ENCODE peak calls at places on chromosomes 6 and 20, in five cellular contexts. C, M, Y, R and O are unnamed samples.

GRCh38 chr20:41734506-41734945 is 116.3 kb upstream of the CHD6 start:
- DNase-seq in C (no peak), M (peak), Y (peak), R (peak), O (peak)

GRCh38 chr6:45974596-45974995 is 41.1 kb downstream of the CLIC5 start:
- DNase-seq in C (no peak), M (no peak), Y (no peak), R (no peak), O (no peak)

GRCh38 chr6:155186052-155186658 is 77.7 kb upstream of the CLDN20 start:
- DNase-seq in C (no peak), M (no peak), Y (no peak), R (no peak), O (peak)

GRCh38 chr6:45256697-45257695 is 71.1 kb upstream of the RUNX2 start:
- DNase-seq in C (no peak), M (no peak), Y (no peak), R (no peak), O (no peak)

GRCh38 chr20:2631228-2631627 is 21.2 kb upstream of the NOP56 start:
- DNase-seq in C (no peak), M (no peak), Y (no peak), R (no peak), O (peak)

GRCh38 chr6:3748208-3748701 is 3.3 kb downstream of the PXDC1 start:
- DNase-seq in C (peak), M (peak), Y (no peak), R (no peak), O (peak)

GRCh38 chr6:123967900-123968299 is 164.2 kb downstream of the NKAIN2 start:
- DNase-seq in C (no peak), M (no peak), Y (no peak), R (no peak), O (no peak)

GRCh38 chr20:53609501-53610445 is 16.1 kb upstream of the ZNF217 start:
- DNase-seq in C (no peak), M (peak), Y (peak), R (no peak), O (peak)

GRCh38 chr6:165119231-165120020 is 190.0 kb downstream of the C6orf118 start:
- DNase-seq in C (no peak), M (peak), Y (no peak), R (no peak), O (peak)

GRCh38 chr6:164911151-164911550 is 398.3 kb downstream of the C6orf118 start:
- DNase-seq in C (no peak), M (no peak), Y (no peak), R (no peak), O (no peak)

GRCh38 chr6:36958775-36959554 is 4.4 kb downstream of the PI16 start:
- DNase-seq in C (no peak), M (no peak), Y (no peak), R (no peak), O (peak)

GRCh38 chr20:50744143-50744792 is 12.9 kb downstream of the PARD6B start:
- DNase-seq in C (peak), M (peak), Y (no peak), R (no peak), O (peak)

GRCh38 chr20:5524886-5525285 is 208.1 kb upstream of the PROKR2 start:
- DNase-seq in C (no peak), M (no peak), Y (no peak), R (no peak), O (no peak)

GRCh38 chr6:136990754-136991153 is 54.0 kb downstream of the IL20RA start:
- DNase-seq in C (no peak), M (peak), Y (no peak), R (no peak), O (peak)

GRCh38 chr20:39190666-39191570 is 228.8 kb downstream of the DHX35 start:
- DNase-seq in C (no peak), M (no peak), Y (no peak), R (peak), O (peak)

GRCh38 chr20:49846206-49846807 is 33.7 kb downstream of the SLC9A8 start:
- DNase-seq in C (peak), M (peak), Y (peak), R (peak), O (peak)

GRCh38 chr6:15621203-15622044 is 41.4 kb downstream of the DTNBP1 start:
- DNase-seq in C (no peak), M (peak), Y (no peak), R (no peak), O (peak)

GRCh38 chr6:18400831-18401446 is 13.8 kb downstream of the RNF144B start:
- DNase-seq in C (no peak), M (no peak), Y (no peak), R (no peak), O (no peak)

GRCh38 chr20:36950432-36951197 is 893 bp downstream of the SAMHD1 start:
- DNase-seq in C (peak), M (peak), Y (peak), R (no peak), O (peak)

GRCh38 chr6:121994936-121995335 is 404.5 kb upstream of the HSF2 start:
- DNase-seq in C (no peak), M (no peak), Y (no peak), R (no peak), O (no peak)

GRCh38 chr6:65259080-65259479 is 447.9 kb downstream of the EYS start:
- DNase-seq in C (no peak), M (no peak), Y (no peak), R (no peak), O (peak)

GRCh38 chr20:58228484-58229197 is at the start of gene ANKRD60:
- DNase-seq in C (no peak), M (peak), Y (peak), R (no peak), O (peak)

GRCh38 chr6:56046576-56046975 is 171.2 kb upstream of the BMP5 start:
- DNase-seq in C (no peak), M (no peak), Y (no peak), R (no peak), O (no peak)

GRCh38 chr20:50932881-50933280 is 1.6 kb upstream of the ADNP start:
- DNase-seq in C (no peak), M (no peak), Y (no peak), R (no peak), O (no peak)

GRCh38 chr6:138996524-138996923 is 8.5 kb upstream of the REPS1 start:
- DNase-seq in C (no peak), M (no peak), Y (no peak), R (no peak), O (no peak)

GRCh38 chr6:2791124-2792050 is 26.2 kb downstream of the WRNIP1 start:
- DNase-seq in C (peak), M (peak), Y (peak), R (peak), O (peak)

GRCh38 chr6:92810913-92811312 is 608.4 kb downstream of the EPHA7 start:
- DNase-seq in C (no peak), M (peak), Y (no peak), R (no peak), O (peak)

GRCh38 chr6:14661188-14661587 is 543.6 kb downstream of the CD83 start:
- DNase-seq in C (no peak), M (no peak), Y (peak), R (no peak), O (no peak)

GRCh38 chr6:133894795-133895401 is 6.0 kb downstream of the TCF21 start:
- DNase-seq in C (peak), M (no peak), Y (no peak), R (no peak), O (no peak)

GRCh38 chr20:25282796-25283195 is 34.9 kb downstream of the PYGB start:
- DNase-seq in C (no peak), M (no peak), Y (no peak), R (no peak), O (no peak)

GRCh38 chr6:125077453-125077852 is 76.1 kb upstream of the TPD52L1 start:
- DNase-seq in C (no peak), M (no peak), Y (no peak), R (no peak), O (peak)

GRCh38 chr20:21804779-21805178 is 99.3 kb downstream of the PAX1 start:
- DNase-seq in C (no peak), M (no peak), Y (no peak), R (no peak), O (no peak)

GRCh38 chr6:6821639-6822261 is 233.2 kb downstream of the LY86 start:
- DNase-seq in C (no peak), M (no peak), Y (no peak), R (no peak), O (no peak)

GRCh38 chr6:14117158-14118090 is at the start of gene CD83:
- DNase-seq in C (peak), M (peak), Y (peak), R (no peak), O (peak)